ENCODE peak calls at places on chromosome 2, in five cellular contexts. S is activated CD8-positive, alpha-beta memory T cell treated with anti-CD3 and anti-CD28 coated beads, Interleukin-2, amount 10 ng/mL, durations not matched to agents 7 days and 5 days; F is ACHN; E is HCEC 1CT; P is NCI-H1105. D is an unnamed sample.

GRCh38 chr2:29066989-29067605 is 7.2 kb downstream of the PCARE start:
- DNase-seq in S (no peak), F (no peak), E (peak), P (no peak), D (peak)

GRCh38 chr2:196101325-196101981 is 32.8 kb upstream of the DNAH7 start:
- DNase-seq in S (no peak), F (no peak), E (peak), P (no peak), D (no peak)

GRCh38 chr2:196263181-196263747 is 91.9 kb upstream of the STK17B start:
- DNase-seq in S (peak), F (no peak), E (no peak), P (no peak), D (no peak)

GRCh38 chr2:24749069-24749691 is 44.0 kb downstream of the PTRHD1 start:
- DNase-seq in S (no peak), F (no peak), E (no peak), P (no peak), D (no peak)

GRCh38 chr2:186348200-186348599 is 137.9 kb upstream of the ZC3H15 start:
- DNase-seq in S (no peak), F (no peak), E (no peak), P (no peak), D (no peak)

GRCh38 chr2:240878341-240878936 is 9.8 kb downstream of the AGXT start:
- DNase-seq in S (no peak), F (no peak), E (no peak), P (no peak), D (no peak)

GRCh38 chr2:51251356-51251755 is 219.4 kb upstream of the NRXN1 start:
- DNase-seq in S (no peak), F (no peak), E (no peak), P (no peak), D (no peak)

GRCh38 chr2:227154976-227155375 is 9.0 kb downstream of the COL4A4 start:
- DNase-seq in S (no peak), F (peak), E (peak), P (no peak), D (no peak)